ENCODE peak calls at places on chromosomes 16 and 17, in five cellular contexts. One of them, this sample, is unnamed.

GRCh38 chr17:19333132-19333440 is 29.4 kb downstream of the B9D1 start:
- DNase-seq in psoas muscle: no peak
- DNase-seq in left ventricle myocardium inferior: no peak
- DNase-seq in SJSA1: no peak
- DNase-seq in GM12865: no peak
- DNase-seq in this sample: no peak

GRCh38 chr16:24652209-24652712 is 77.2 kb upstream of the TNRC6A start:
- DNase-seq in psoas muscle: no peak
- DNase-seq in left ventricle myocardium inferior: no peak
- DNase-seq in SJSA1: no peak
- DNase-seq in GM12865: no peak
- DNase-seq in this sample: no peak

GRCh38 chr17:76492250-76492988 is 8.8 kb downstream of the RHBDF2 start:
- DNase-seq in GM12865: peak
- DNase-seq in psoas muscle: no peak
- DNase-seq in left ventricle myocardium inferior: no peak
- DNase-seq in SJSA1: no peak
- DNase-seq in this sample: no peak

GRCh38 chr17:78618264-78619066 is 41.3 kb upstream of the DNAH17 start:
- DNase-seq in left ventricle myocardium inferior: peak
- DNase-seq in SJSA1: no peak
- DNase-seq in GM12865: no peak
- DNase-seq in psoas muscle: peak
- DNase-seq in this sample: peak

GRCh38 chr17:83199500-83200201 is 120.2 kb downstream of the METRNL start:
- DNase-seq in psoas muscle: peak
- DNase-seq in GM12865: no peak
- DNase-seq in left ventricle myocardium inferior: peak
- DNase-seq in SJSA1: no peak
- DNase-seq in this sample: no peak

GRCh38 chr17:27523712-27524111 is 67.5 kb downstream of the KSR1 start:
- DNase-seq in GM12865: no peak
- DNase-seq in psoas muscle: no peak
- DNase-seq in left ventricle myocardium inferior: no peak
- DNase-seq in SJSA1: no peak
- DNase-seq in this sample: no peak

GRCh38 chr17:73841431-73842060 is 197.3 kb upstream of the SDK2 start:
- DNase-seq in GM12865: no peak
- DNase-seq in left ventricle myocardium inferior: no peak
- DNase-seq in SJSA1: no peak
- DNase-seq in psoas muscle: peak
- DNase-seq in this sample: no peak

GRCh38 chr16:29824589-29825144 is 4.4 kb downstream of the MVP start:
- DNase-seq in left ventricle myocardium inferior: no peak
- DNase-seq in psoas muscle: no peak
- DNase-seq in SJSA1: peak
- DNase-seq in GM12865: no peak
- DNase-seq in this sample: peak

GRCh38 chr17:64992325-64992802 is 64.2 kb downstream of the GNA13 start:
- DNase-seq in GM12865: no peak
- DNase-seq in psoas muscle: no peak
- DNase-seq in SJSA1: peak
- DNase-seq in left ventricle myocardium inferior: no peak
- DNase-seq in this sample: peak

GRCh38 chr16:57739756-57740422 is 4.3 kb downstream of the KATNB1 start:
- DNase-seq in left ventricle myocardium inferior: no peak
- DNase-seq in SJSA1: no peak
- DNase-seq in GM12865: no peak
- DNase-seq in psoas muscle: peak
- DNase-seq in this sample: no peak

GRCh38 chr16:8905168-8905762 is 23.1 kb downstream of the LITAFD start:
- DNase-seq in left ventricle myocardium inferior: no peak
- DNase-seq in SJSA1: no peak
- DNase-seq in GM12865: peak
- DNase-seq in psoas muscle: no peak
- DNase-seq in this sample: peak

GRCh38 chr16:78844028-78844427 is 744.6 kb downstream of the WWOX start:
- DNase-seq in psoas muscle: no peak
- DNase-seq in SJSA1: no peak
- DNase-seq in GM12865: no peak
- DNase-seq in left ventricle myocardium inferior: no peak
- DNase-seq in this sample: no peak

GRCh38 chr17:45722161-45722560 is 62.0 kb upstream of the CRHR1 start:
- DNase-seq in GM12865: no peak
- DNase-seq in left ventricle myocardium inferior: no peak
- DNase-seq in psoas muscle: no peak
- DNase-seq in SJSA1: no peak
- DNase-seq in this sample: no peak

GRCh38 chr17:46771601-46772012 is 46.9 kb downstream of the WNT3 start:
- DNase-seq in SJSA1: no peak
- DNase-seq in left ventricle myocardium inferior: no peak
- DNase-seq in GM12865: no peak
- DNase-seq in psoas muscle: no peak
- DNase-seq in this sample: no peak

GRCh38 chr17:48184721-48185120 is 77.2 kb downstream of the SNX11 start:
- DNase-seq in GM12865: no peak
- DNase-seq in SJSA1: no peak
- DNase-seq in psoas muscle: no peak
- DNase-seq in left ventricle myocardium inferior: no peak
- DNase-seq in this sample: no peak

GRCh38 chr16:81661082-81661481 is 118.0 kb upstream of the PLCG2 start:
- DNase-seq in GM12865: no peak
- DNase-seq in left ventricle myocardium inferior: no peak
- DNase-seq in psoas muscle: no peak
- DNase-seq in SJSA1: no peak
- DNase-seq in this sample: no peak

GRCh38 chr16:5143761-5144620 is 46.4 kb upstream of the EEF2KMT start:
- DNase-seq in SJSA1: no peak
- DNase-seq in psoas muscle: no peak
- DNase-seq in left ventricle myocardium inferior: no peak
- DNase-seq in GM12865: no peak
- DNase-seq in this sample: no peak

GRCh38 chr17:53924530-53925455 is 102.1 kb downstream of the KIF2B start:
- DNase-seq in SJSA1: no peak
- DNase-seq in psoas muscle: no peak
- DNase-seq in GM12865: no peak
- DNase-seq in left ventricle myocardium inferior: no peak
- DNase-seq in this sample: no peak

GRCh38 chr17:12627776-12628491 is 37.8 kb upstream of the MYOCD start:
- DNase-seq in psoas muscle: no peak
- DNase-seq in left ventricle myocardium inferior: no peak
- DNase-seq in SJSA1: peak
- DNase-seq in GM12865: no peak
- DNase-seq in this sample: peak

GRCh38 chr17:61399131-61400057 is at the start of gene TBX2:
- DNase-seq in left ventricle myocardium inferior: peak
- DNase-seq in psoas muscle: peak
- DNase-seq in SJSA1: peak
- DNase-seq in GM12865: no peak
- DNase-seq in this sample: peak

GRCh38 chr17:70040336-70040735 is 34.7 kb upstream of the KCNJ16 start:
- DNase-seq in SJSA1: no peak
- DNase-seq in GM12865: no peak
- DNase-seq in left ventricle myocardium inferior: no peak
- DNase-seq in psoas muscle: no peak
- DNase-seq in this sample: peak

GRCh38 chr17:33888455-33888854 is 366.6 kb upstream of the CCL2 start:
- DNase-seq in GM12865: no peak
- DNase-seq in SJSA1: no peak
- DNase-seq in psoas muscle: no peak
- DNase-seq in left ventricle myocardium inferior: no peak
- DNase-seq in this sample: no peak

GRCh38 chr17:81961087-81961514 is at the start of gene NOTUM:
- DNase-seq in GM12865: no peak
- DNase-seq in SJSA1: peak
- DNase-seq in left ventricle myocardium inferior: no peak
- DNase-seq in psoas muscle: peak
- DNase-seq in this sample: peak

GRCh38 chr17:81961554-81962498 is 839 bp upstream of the NOTUM start:
- DNase-seq in SJSA1: no peak
- DNase-seq in left ventricle myocardium inferior: no peak
- DNase-seq in psoas muscle: peak
- DNase-seq in GM12865: no peak
- DNase-seq in this sample: no peak

GRCh38 chr17:81959362-81960129 is 1.4 kb downstream of the NOTUM start:
- DNase-seq in left ventricle myocardium inferior: peak
- DNase-seq in SJSA1: peak
- DNase-seq in psoas muscle: peak
- DNase-seq in GM12865: peak
- DNase-seq in this sample: peak

GRCh38 chr17:81958633-81959342 is 2.2 kb downstream of the NOTUM start:
- DNase-seq in GM12865: no peak
- DNase-seq in SJSA1: no peak
- DNase-seq in left ventricle myocardium inferior: no peak
- DNase-seq in psoas muscle: no peak
- DNase-seq in this sample: no peak

DNA sequence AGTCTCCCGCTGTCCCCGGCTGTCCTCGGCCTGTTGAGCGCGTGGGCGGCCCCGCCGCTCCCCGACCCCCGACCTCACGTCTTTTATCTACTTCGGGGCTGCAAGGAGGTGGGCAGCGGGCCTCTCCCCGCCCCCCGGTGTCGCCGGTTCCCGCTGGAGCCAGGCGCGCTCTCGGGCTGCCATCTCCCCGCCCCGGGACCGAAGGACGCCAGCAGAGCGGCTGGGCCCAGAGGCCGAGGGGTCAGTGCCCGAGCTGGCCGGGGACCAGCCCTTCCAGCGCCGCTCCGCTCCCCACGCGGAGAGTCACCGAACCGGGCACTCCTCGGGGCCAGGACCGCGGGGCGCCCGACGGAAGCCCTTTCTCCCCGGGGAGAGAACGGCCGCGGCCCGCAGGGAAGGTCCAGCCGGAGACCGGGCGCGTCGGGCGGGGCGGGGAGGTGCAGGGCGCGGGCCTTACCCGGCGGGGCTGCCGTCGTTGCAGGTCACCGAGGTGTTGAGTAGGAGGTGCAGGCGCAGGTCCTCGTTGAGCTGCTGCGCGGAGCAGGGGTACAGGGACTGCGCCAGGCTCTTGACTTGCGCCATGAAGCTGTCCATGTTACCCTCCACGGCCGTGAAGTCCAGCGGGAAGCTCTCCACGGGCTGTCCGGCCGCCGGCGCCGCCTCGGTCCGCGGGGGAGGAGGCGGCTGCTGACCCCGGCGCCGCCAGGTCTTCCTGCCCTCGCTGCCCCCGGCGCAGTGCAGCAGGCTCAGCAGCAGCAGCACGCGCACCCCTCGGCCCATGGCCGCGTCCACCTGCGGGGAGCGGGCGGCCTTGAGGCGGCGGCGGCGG is 643 bp downstream of the NOTUM start:
- DNase-seq in left ventricle myocardium inferior: no peak
- DNase-seq in GM12865: no peak
- DNase-seq in SJSA1: peak
- DNase-seq in psoas muscle: no peak
- DNase-seq in this sample: no peak
- H3K4me3 ChIP-seq in left ventricle myocardium inferior: peak
- H3K4me3 ChIP-seq in GM12865: no peak
- H3K4me3 ChIP-seq in SJSA1: peak
- H3K4me3 ChIP-seq in psoas muscle: peak
- H3K4me3 ChIP-seq in this sample: no peak

DNA sequence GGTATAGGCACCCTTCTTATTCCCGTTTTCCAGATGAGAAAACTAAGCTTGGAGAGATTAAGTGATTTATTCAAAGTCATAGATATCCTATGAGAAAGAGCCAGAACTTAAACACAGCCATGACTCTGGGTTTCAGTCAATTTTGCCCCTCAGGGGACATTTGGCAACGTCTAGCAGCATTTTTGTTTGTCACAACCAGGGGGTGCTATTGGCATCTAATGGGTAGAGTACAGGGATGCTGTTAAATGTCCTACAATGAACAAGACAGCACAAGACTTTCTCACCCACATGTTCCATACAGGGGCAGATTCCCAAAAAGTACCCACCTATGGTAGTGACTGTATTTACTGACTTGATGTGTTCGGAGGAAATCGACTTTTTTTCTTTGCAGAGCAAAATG is 4.8 kb upstream of the SHISA9 start:
- DNase-seq in GM12865: peak
- DNase-seq in psoas muscle: no peak
- DNase-seq in SJSA1: no peak
- DNase-seq in left ventricle myocardium inferior: no peak
- DNase-seq in this sample: peak
- H3K4me3 ChIP-seq in GM12865: no peak
- H3K4me3 ChIP-seq in psoas muscle: no peak
- H3K4me3 ChIP-seq in SJSA1: no peak
- H3K4me3 ChIP-seq in left ventricle myocardium inferior: no peak
- H3K4me3 ChIP-seq in this sample: no peak

DNA sequence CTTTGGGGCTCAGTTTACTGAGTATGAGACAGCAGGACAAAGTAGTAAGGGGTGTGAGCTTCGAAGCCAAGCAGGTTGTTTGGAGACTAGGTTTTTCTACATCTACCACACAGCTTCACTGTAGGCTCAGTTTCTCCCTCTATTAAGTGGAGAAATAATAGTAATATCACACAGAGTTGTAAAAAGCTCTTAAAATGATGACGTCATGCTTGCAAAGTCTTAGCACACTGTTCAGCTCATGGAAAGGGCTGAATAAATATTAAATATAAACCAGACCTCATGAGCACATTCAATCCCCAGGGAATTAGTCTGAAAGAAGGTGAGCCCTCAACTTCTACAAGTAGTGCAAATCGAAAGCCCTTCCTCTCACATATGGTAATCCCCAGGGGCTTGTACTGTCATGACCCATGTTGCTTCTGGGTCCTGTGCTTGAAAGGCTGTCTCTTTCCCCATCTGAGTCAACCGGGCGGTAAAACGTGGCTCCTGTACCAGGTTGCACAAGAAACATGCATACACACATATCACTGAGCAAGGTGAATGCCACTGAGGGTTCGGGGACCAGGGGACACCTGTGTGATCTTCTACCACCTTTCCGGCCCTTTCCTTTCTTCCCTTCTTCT is 384.4 kb downstream of the CDH13 start:
- DNase-seq in left ventricle myocardium inferior: no peak
- DNase-seq in GM12865: peak
- DNase-seq in SJSA1: no peak
- DNase-seq in psoas muscle: no peak
- DNase-seq in this sample: peak
- H3K4me3 ChIP-seq in left ventricle myocardium inferior: no peak
- H3K4me3 ChIP-seq in GM12865: no peak
- H3K4me3 ChIP-seq in SJSA1: no peak
- H3K4me3 ChIP-seq in psoas muscle: no peak
- H3K4me3 ChIP-seq in this sample: no peak

GRCh38 chr16:85227262-85227923 is 115.1 kb upstream of the CIBAR2 start:
- DNase-seq in left ventricle myocardium inferior: no peak
- DNase-seq in psoas muscle: no peak
- DNase-seq in SJSA1: no peak
- DNase-seq in GM12865: peak
- DNase-seq in this sample: no peak
- H3K4me3 ChIP-seq in left ventricle myocardium inferior: no peak
- H3K4me3 ChIP-seq in psoas muscle: no peak
- H3K4me3 ChIP-seq in SJSA1: no peak
- H3K4me3 ChIP-seq in GM12865: peak
- H3K4me3 ChIP-seq in this sample: no peak

GRCh38 chr17:58416937-58417299 is 416 bp downstream of the RNF43 start:
- DNase-seq in left ventricle myocardium inferior: no peak
- DNase-seq in psoas muscle: no peak
- DNase-seq in GM12865: no peak
- DNase-seq in SJSA1: no peak
- DNase-seq in this sample: no peak
- H3K4me3 ChIP-seq in left ventricle myocardium inferior: peak
- H3K4me3 ChIP-seq in psoas muscle: peak
- H3K4me3 ChIP-seq in GM12865: peak
- H3K4me3 ChIP-seq in SJSA1: no peak
- H3K4me3 ChIP-seq in this sample: no peak